ENCODE peak calls at places on chromosomes 3 and 15, in five cellular contexts. B is A549, N is HepG2, W is K562, U is H1. P is an unnamed sample.

GRCh38 chr3:196988241-196989029 is 19.8 kb upstream of the PIGZ start:
- DNase-seq in B (no peak), N (peak; percentile 74), W (peak; percentile 97), U (no peak), P (no peak)

GRCh38 chr3:152461460-152461859 is 192.7 kb downstream of the MBNL1 start:
- DNase-seq in B (no peak), N (no peak), W (no peak), U (no peak), P (no peak)

GRCh38 chr3:96491868-96492267 is 322.5 kb upstream of the EPHA6 start:
- DNase-seq in B (no peak), N (no peak), W (no peak), U (no peak), P (no peak)

GRCh38 chr3:172333042-172333377 is 115.2 kb downstream of the GHSR start:
- DNase-seq in B (no peak), N (no peak), W (no peak), U (no peak), P (no peak)

GRCh38 chr3:67635806-67636205 is 18.6 kb downstream of the SUCLG2 start:
- DNase-seq in B (no peak), N (no peak), W (no peak), U (no peak), P (peak; percentile 55)

GRCh38 chr3:177574232-177574856 is 377.1 kb upstream of the TBL1XR1 start:
- DNase-seq in B (peak; percentile 22), N (peak; percentile 71), W (peak; percentile 30), U (no peak), P (peak; percentile 81)

GRCh38 chr3:52086461-52086860 is 30.1 kb upstream of the DUSP7 start:
- DNase-seq in B (no peak), N (no peak), W (no peak), U (no peak), P (no peak)

GRCh38 chr3:64814360-64814759 is 126.6 kb upstream of the ADAMTS9 start:
- DNase-seq in B (no peak), N (no peak), W (no peak), U (no peak), P (no peak)

GRCh38 chr3:46679681-46680080 is 13.8 kb downstream of the ALS2CL start:
- DNase-seq in B (no peak), N (no peak), W (no peak), U (no peak), P (no peak)

GRCh38 chr3:165544432-165544831 is 292.8 kb downstream of the BCHE start:
- DNase-seq in B (no peak), N (no peak), W (no peak), U (no peak), P (no peak)

GRCh38 chr3:190811775-190812480 is 50.6 kb downstream of the GMNC start:
- DNase-seq in B (peak; percentile 6), N (peak; percentile 54), W (peak; percentile 30), U (peak; percentile 10), P (peak; percentile 60)

GRCh38 chr3:71659758-71660666 is 65.2 kb downstream of the EIF4E3 start:
- DNase-seq in B (no peak), N (no peak), W (no peak), U (no peak), P (peak; percentile 28)

GRCh38 chr3:23438657-23439056 is 235.5 kb downstream of the UBE2E2 start:
- DNase-seq in B (no peak), N (no peak), W (no peak), U (no peak), P (no peak)

GRCh38 chr3:148847351-148847750 is 17.7 kb upstream of the CPA3 start:
- DNase-seq in B (no peak), N (no peak), W (no peak), U (no peak), P (peak; percentile 7)

GRCh38 chr15:81410318-81410753 is 36.3 kb upstream of the TMC3 start:
- DNase-seq in B (peak; percentile 36), N (peak; percentile 20), W (peak; percentile 54), U (peak; percentile 60), P (peak; percentile 74)

GRCh38 chr15:64697911-64698369 is 77.4 kb downstream of the RBPMS2 start:
- DNase-seq in B (no peak), N (no peak), W (no peak), U (no peak), P (peak; percentile 36)

GRCh38 chr3:36701903-36702374 is 62.4 kb downstream of the DCLK3 start:
- DNase-seq in B (no peak), N (no peak), W (peak; percentile 7), U (no peak), P (peak; percentile 96)

GRCh38 chr3:39101022-39101689 is 6.3 kb downstream of the GORASP1 start:
- DNase-seq in B (peak; percentile 94), N (peak; percentile 29), W (peak; percentile 70), U (no peak), P (peak; percentile 26)

GRCh38 chr3:123469323-123469995 is 20.6 kb upstream of the ADCY5 start:
- DNase-seq in B (no peak), N (no peak), W (no peak), U (no peak), P (no peak)

GRCh38 chr3:3110299-3110630 is at the start of gene IL5RA:
- DNase-seq in B (no peak), N (no peak), W (no peak), U (no peak), P (no peak)

GRCh38 chr15:78243076-78243475 is 8.7 kb upstream of the ACSBG1 start:
- DNase-seq in B (no peak), N (no peak), W (no peak), U (no peak), P (no peak)

GRCh38 chr15:36040173-36040572 is 494.2 kb upstream of the DPH6 start:
- DNase-seq in B (no peak), N (no peak), W (no peak), U (no peak), P (no peak)

GRCh38 chr3:1828519-1828918 is 270.1 kb upstream of the CNTN4 start:
- DNase-seq in B (no peak), N (no peak), W (no peak), U (no peak), P (no peak)

DNA sequence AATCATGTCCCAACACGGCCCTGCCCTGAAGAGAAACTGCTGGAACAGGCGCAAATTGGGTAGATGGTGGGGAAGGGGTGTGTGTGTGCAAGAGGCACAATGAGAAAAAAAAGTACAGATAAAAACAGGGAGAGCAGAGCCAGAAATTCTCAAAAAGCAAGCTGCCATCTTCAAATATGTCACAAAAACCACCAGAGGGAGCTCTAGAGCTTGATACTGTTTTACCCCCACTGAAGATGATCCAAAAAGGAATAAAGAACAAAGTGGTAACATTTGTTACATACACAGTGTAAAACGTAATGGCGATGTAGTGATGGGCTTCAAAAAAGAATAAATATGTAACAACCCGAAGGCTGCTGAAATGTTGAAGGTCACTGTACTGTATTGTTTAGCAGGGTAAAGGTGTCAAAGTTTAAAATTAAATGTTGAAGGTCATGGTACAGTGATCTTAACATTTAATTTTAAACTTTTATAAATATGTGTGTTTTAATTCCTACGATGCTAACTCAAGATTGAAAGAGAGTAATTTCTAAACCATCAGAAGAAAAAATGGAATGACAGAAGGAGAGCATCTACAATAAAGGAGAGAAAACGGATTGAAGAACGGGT is 6.0 kb downstream of the SNRPA1 start:
- DNase-seq in B (peak; percentile 85), N (peak; percentile 50), W (peak; percentile 67), U (no peak), P (peak; percentile 55)
- TF ChIP-seq MAFK in B (no peak), N (no peak), W (no peak), U (no peak), P (no peak)

GRCh38 chr15:43950551-43950950 is 123.7 kb downstream of the WDR76 start:
- DNase-seq in B (no peak), N (no peak), W (no peak), U (no peak), P (no peak)

GRCh38 chr15:43953402-43953801 is 126.6 kb downstream of the WDR76 start:
- DNase-seq in B (no peak), N (no peak), W (no peak), U (no peak), P (no peak)

GRCh38 chr15:43943511-43943910 is 116.7 kb downstream of the WDR76 start:
- DNase-seq in B (no peak), N (no peak), W (no peak), U (no peak), P (peak; percentile 77)

GRCh38 chr15:43954181-43954621 is 127.4 kb downstream of the WDR76 start:
- DNase-seq in B (no peak), N (no peak), W (no peak), U (no peak), P (peak; percentile 33)

GRCh38 chr15:43948691-43949325 is 122.0 kb downstream of the WDR76 start:
- DNase-seq in B (no peak), N (no peak), W (no peak), U (no peak), P (peak; percentile 28)
- TF ChIP-seq MAFK in B (no peak), N (no peak), W (no peak), U (no peak), P (no peak)

GRCh38 chr15:38669160-38669505 is 104.5 kb upstream of the RASGRP1 start:
- DNase-seq in B (no peak), N (no peak), W (no peak), U (no peak), P (no peak)

GRCh38 chr15:38668433-38669159 is 104.0 kb upstream of the RASGRP1 start:
- DNase-seq in B (no peak), N (no peak), W (no peak), U (no peak), P (no peak)

GRCh38 chr15:38671003-38671382 is 106.4 kb upstream of the RASGRP1 start:
- DNase-seq in B (no peak), N (no peak), W (no peak), U (no peak), P (no peak)

GRCh38 chr15:38671675-38672141 is 107.1 kb upstream of the RASGRP1 start:
- DNase-seq in B (no peak), N (no peak), W (peak; percentile 45), U (no peak), P (peak; percentile 6)

DNA sequence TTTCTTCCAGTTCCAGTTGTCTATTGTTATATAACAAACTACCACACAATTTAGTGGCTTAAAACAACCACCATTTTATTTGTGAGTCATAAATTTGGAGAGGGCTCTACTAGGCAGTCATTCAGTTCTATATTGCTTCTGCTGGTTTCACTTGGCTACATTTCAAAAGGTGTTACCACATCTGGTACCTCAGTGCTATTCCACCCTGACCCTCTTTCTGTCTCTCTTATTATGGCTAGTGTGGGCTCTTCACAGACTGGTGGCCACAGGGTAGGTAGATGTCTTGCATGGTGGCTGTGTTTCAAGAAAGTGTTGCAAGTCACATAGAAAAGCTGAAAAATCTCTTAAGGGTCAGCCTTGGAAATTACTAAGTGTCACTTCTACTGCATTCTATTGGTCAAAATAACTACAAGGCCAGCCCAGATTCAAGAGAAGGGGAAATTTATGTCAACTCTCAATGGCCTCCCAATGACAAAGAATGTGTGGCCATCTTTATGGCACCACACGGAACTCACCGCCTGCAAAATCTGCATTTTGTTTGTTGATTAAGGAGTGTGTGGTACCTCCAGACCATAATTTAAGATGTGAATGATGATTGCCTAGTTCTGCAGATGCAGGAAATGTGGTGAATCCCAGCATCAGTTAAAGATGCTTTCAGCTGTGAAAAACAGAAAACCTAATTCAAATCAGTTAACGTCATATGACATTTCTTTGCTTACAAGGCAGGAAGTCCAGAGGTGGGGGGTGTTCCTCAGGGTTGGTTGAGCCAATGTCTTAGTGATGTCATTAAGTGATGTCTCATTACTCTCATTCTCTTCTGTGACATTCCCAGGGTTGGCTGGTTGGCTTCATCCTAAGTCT is 105.8 kb upstream of the RASGRP1 start:
- DNase-seq in B (no peak), N (no peak), W (no peak), U (no peak), P (no peak)
- TF ChIP-seq MAFK in B (no peak), N (no peak), W (no peak), U (no peak), P (no peak)

GRCh38 chr3:187878776-187879524 is 133.7 kb upstream of the BCL6 start:
- DNase-seq in B (no peak), N (no peak), W (no peak), U (no peak), P (peak; percentile 42)
- TF ChIP-seq MAFK in B (no peak), N (no peak), W (no peak), U (no peak), P (no peak)